ENCODE peak calls at places on chromosomes 1 and 21, in seven cellular contexts. F, L, D, B, Q, T and Z are unnamed samples.

GRCh38 chr1:70737125-70737524 is 310.5 kb downstream of the PTGER3 start:
- DNase-seq in F (no peak), L (no peak), D (no peak), B (no peak), Q (no peak), T (no peak), Z (no peak)

GRCh38 chr21:42991992-42992740 is 17.8 kb downstream of the PKNOX1 start:
- DNase-seq in F (peak; percentile 54), L (no peak), D (peak; percentile 81), B (no peak), Q (peak; percentile 77), T (peak; percentile 92), Z (peak; percentile 90)

GRCh38 chr1:229430761-229431269 is 3.1 kb downstream of the ACTA1 start:
- DNase-seq in F (no peak), L (no peak), D (peak; percentile 73), B (peak; percentile 35), Q (no peak), T (peak; percentile 23), Z (peak; percentile 72)

GRCh38 chr1:215529111-215529510 is 38.0 kb upstream of the KCTD3 start:
- DNase-seq in F (no peak), L (no peak), D (no peak), B (no peak), Q (no peak), T (peak; percentile 44), Z (peak; percentile 43)

GRCh38 chr21:40052276-40052675 is 185.0 kb downstream of the PCP4 start:
- DNase-seq in F (no peak), L (no peak), D (no peak), B (no peak), Q (no peak), T (no peak), Z (no peak)

GRCh38 chr1:16139473-16139962 is 16.4 kb downstream of the EPHA2 start:
- DNase-seq in F (peak; percentile 81), L (no peak), D (no peak), B (no peak), Q (peak; percentile 82), T (peak; percentile 75), Z (peak; percentile 91)

GRCh38 chr1:5565281-5565680 is 426.9 kb downstream of the NPHP4 start:
- DNase-seq in F (no peak), L (no peak), D (no peak), B (no peak), Q (no peak), T (no peak), Z (no peak)

GRCh38 chr1:233256191-233256590 is 39.3 kb downstream of the PCNX2 start:
- DNase-seq in F (no peak), L (no peak), D (no peak), B (no peak), Q (no peak), T (no peak), Z (no peak)

GRCh38 chr1:245901037-245901436 is 606.0 kb downstream of the SMYD3 start:
- DNase-seq in F (no peak), L (no peak), D (no peak), B (no peak), Q (no peak), T (no peak), Z (no peak)

GRCh38 chr1:234375672-234376071 is 2.4 kb downstream of the COA6 start:
- DNase-seq in F (no peak), L (no peak), D (no peak), B (no peak), Q (no peak), T (no peak), Z (no peak)

GRCh38 chr21:44732263-44732662 is 20.9 kb upstream of the TSPEAR start:
- DNase-seq in F (no peak), L (no peak), D (no peak), B (no peak), Q (no peak), T (no peak), Z (no peak)

GRCh38 chr1:169149555-169150286 is 43.2 kb downstream of the ATP1B1 start:
- DNase-seq in F (no peak), L (no peak), D (no peak), B (no peak), Q (no peak), T (no peak), Z (no peak)

GRCh38 chr21:45449658-45450502 is 44.9 kb downstream of the COL18A1 start:
- DNase-seq in F (no peak), L (no peak), D (no peak), B (no peak), Q (no peak), T (no peak), Z (no peak)

GRCh38 chr1:25774921-25775774 is 24.8 kb upstream of the SELENON start:
- DNase-seq in F (no peak), L (peak; percentile 56), D (no peak), B (no peak), Q (no peak), T (no peak), Z (no peak)